ENCODE peak calls at places on chromosomes 5 and 9, in four cellular contexts. D, M, I and E are unnamed samples.

GRCh38 chr9:89687216-89687615 is 82.4 kb downstream of the GADD45G start:
- DNase-seq in D (no peak), M (no peak), I (no peak), E (no peak)

GRCh38 chr9:114869845-114870244 is 60.5 kb downstream of the TNFSF8 start:
- DNase-seq in D (no peak), I (peak; percentile 28), M (no peak), E (no peak)

GRCh38 chr5:62647241-62647640 is 68.6 kb downstream of the LRRC70 start:
- DNase-seq in D (no peak), M (no peak), I (no peak), E (no peak)

GRCh38 chr5:61319388-61320146 is 12.5 kb upstream of the ZSWIM6 start:
- DNase-seq in I (peak; percentile 15), M (no peak), D (no peak), E (peak; percentile 83)

GRCh38 chr5:37988454-37989046 is 148.7 kb upstream of the GDNF start:
- DNase-seq in M (no peak), I (no peak), D (no peak), E (no peak)

GRCh38 chr9:78620764-78621163 is 323.8 kb downstream of the PSAT1 start:
- DNase-seq in M (no peak), D (no peak), I (no peak), E (no peak)

GRCh38 chr9:84412654-84413053 is 72.1 kb upstream of the SLC28A3 start:
- DNase-seq in D (no peak), M (no peak), I (no peak), E (no peak)

GRCh38 chr5:175823731-175824525 is 47.5 kb upstream of the CPLX2 start:
- DNase-seq in D (no peak), I (no peak), M (no peak), E (no peak)

GRCh38 chr5:61253547-61253946 is 78.5 kb upstream of the ZSWIM6 start:
- DNase-seq in I (no peak), M (no peak), D (no peak), E (no peak)

GRCh38 chr5:180116441-180117377 is 45.1 kb upstream of the RNF130 start:
- DNase-seq in D (peak; percentile 21), M (no peak), I (no peak), E (no peak)

GRCh38 chr9:95511952-95512750 is 4.6 kb downstream of the PTCH1 start:
- DNase-seq in M (no peak), I (no peak), D (peak; percentile 66), E (no peak)

GRCh38 chr5:43244823-43245565 is 53.0 kb downstream of the NIM1K start:
- DNase-seq in M (no peak), I (no peak), D (no peak), E (peak; percentile 68)

GRCh38 chr5:44426944-44427343 is 37.7 kb upstream of the FGF10 start:
- DNase-seq in I (no peak), D (no peak), M (no peak), E (no peak)

GRCh38 chr5:133930824-133931111 is 37.7 kb downstream of the C5orf15 start:
- DNase-seq in M (no peak), I (no peak), D (peak; percentile 48), E (no peak)

GRCh38 chr9:105608685-105609598 is 51.0 kb downstream of the FKTN start:
- DNase-seq in I (peak; percentile 75), D (peak; percentile 69), M (no peak), E (peak; percentile 54)

GRCh38 chr9:128690684-128691034 is 1.6 kb downstream of the SET start:
- DNase-seq in D (no peak), I (no peak), M (no peak), E (no peak)

GRCh38 chr5:159657298-159657697 is 259.0 kb upstream of the ADRA1B start:
- DNase-seq in M (no peak), D (no peak), I (no peak), E (no peak)

GRCh38 chr9:121974421-121974820 is 118.7 kb downstream of the TTLL11 start:
- DNase-seq in D (no peak), I (no peak), M (no peak), E (no peak)

GRCh38 chr5:145681686-145682085 is 153.5 kb downstream of the PRELID2 start:
- DNase-seq in D (peak; percentile 80), I (peak; percentile 78), M (peak; percentile 50), E (peak; percentile 49)

GRCh38 chr9:33311953-33312352 is 21.6 kb downstream of the NFX1 start:
- DNase-seq in D (no peak), I (no peak), M (no peak), E (no peak)

GRCh38 chr5:57780959-57781325 is 298.3 kb upstream of the ACTBL2 start:
- DNase-seq in M (no peak), D (no peak), I (no peak), E (no peak)

GRCh38 chr5:672329-673139 is 20.6 kb downstream of the TPPP start:
- DNase-seq in I (peak; percentile 27), M (peak; percentile 39), D (peak; percentile 52), E (no peak)

GRCh38 chr5:31232273-31232888 is 38.9 kb downstream of the CDH6 start:
- DNase-seq in M (no peak), D (peak; percentile 64), I (peak; percentile 54), E (peak; percentile 46)
- TF ChIP-seq CTCF in M (peak; percentile 45), D (peak; percentile 60), I (peak; percentile 93), E (peak; percentile 56)

GRCh38 chr9:68728731-68729130 is 23.7 kb downstream of the PIP5K1B start:
- DNase-seq in I (no peak), D (no peak), M (no peak), E (no peak)

GRCh38 chr9:68727588-68728129 is 22.6 kb downstream of the PIP5K1B start:
- DNase-seq in I (no peak), D (no peak), M (no peak), E (no peak)

GRCh38 chr9:68726489-68726888 is 21.4 kb downstream of the PIP5K1B start:
- DNase-seq in M (no peak), I (no peak), D (no peak), E (no peak)

GRCh38 chr9:68721934-68722333 is 16.9 kb downstream of the PIP5K1B start:
- DNase-seq in M (no peak), I (no peak), D (peak; percentile 43), E (no peak)

DNA sequence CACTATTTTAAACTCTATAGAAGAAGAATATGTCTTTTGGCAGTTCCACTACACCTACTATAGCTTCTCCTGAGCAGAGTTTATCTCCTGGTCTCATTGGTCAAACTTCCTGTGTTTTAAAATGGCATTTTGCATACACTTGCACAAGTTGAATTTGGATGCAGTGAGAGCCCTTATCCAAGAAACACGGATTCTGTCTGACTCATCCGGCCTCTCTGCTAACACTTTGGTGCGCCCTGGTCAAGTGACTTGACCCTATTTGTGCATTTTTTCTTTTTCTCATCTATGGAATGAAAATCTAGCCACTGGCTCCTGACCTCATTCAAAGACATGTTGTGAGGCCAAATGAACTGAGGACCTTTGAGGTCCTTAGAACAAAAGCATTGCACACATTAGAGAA is 20.0 kb downstream of the PIP5K1B start:
- DNase-seq in I (no peak), D (peak; percentile 62), M (no peak), E (no peak)
- TF ChIP-seq CTCF in I (no peak), D (no peak), M (no peak), E (no peak)

DNA sequence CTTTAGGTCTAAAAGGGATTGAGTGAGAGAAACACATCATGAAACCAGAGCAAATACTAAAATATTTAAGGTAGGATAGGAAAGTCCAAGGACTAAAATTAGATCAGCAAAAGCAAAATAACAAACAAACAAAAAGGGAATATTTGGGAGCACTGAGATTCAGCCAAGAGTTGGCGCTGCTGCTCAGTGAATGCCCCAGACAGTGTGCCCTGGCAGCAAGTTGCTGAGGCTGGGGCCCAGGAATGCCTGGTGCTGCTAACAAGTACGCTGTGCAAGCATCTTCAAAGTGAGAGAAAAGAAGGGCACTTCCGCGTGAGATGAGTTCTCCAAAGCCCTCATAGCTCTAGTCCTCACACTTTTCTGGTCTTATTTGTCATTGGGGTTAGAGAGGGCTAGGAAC is 603.3 kb downstream of the EFNA5 start:
- DNase-seq in M (no peak), I (no peak), D (no peak), E (no peak)
- TF ChIP-seq CTCF in M (no peak), I (peak; percentile 31), D (no peak), E (no peak)

GRCh38 chr5:11149136-11149535 is 388.1 kb upstream of the DAP start:
- DNase-seq in M (no peak), D (no peak), I (no peak), E (no peak)
- TF ChIP-seq CTCF in M (no peak), D (no peak), I (no peak), E (no peak)

DNA sequence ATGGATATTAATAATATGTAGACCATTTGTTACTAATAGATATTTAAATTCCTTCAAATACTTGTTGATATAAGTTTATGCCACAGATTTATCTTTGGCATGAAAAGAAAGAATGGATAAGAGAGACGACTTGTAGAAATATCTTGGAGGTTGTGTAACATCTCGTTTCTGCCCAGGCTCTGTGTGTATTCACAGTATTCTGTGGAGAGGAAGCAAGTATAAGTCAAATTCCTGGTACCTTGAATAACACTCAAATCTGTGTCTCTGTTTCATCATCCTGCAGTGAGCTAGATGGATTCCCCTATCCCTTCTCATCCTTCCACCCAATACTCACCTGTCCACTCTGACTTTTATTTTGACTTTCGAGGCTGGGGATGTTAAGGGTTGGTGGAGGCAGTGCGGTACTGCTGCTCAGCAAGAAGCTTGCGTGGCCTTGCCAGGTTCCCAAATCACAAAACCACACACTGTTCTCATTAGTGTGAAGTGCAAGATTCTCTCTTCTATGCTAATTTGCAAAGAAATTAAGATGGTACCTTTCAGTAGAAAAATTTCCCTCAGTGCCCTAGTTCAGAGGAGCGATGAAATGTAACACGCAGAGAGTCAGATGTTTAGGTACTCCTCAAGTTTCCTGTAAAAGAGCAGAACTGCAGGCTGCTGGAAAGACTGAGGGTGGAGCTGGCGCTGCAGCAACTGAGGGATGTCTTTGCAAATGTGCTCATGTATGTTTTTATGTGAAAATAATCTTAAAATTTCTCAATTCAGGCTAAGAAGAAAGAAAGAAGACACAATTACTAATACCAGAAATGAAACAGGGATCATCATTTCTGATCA is 42.6 kb upstream of the ANKRD18A start:
- DNase-seq in D (no peak), M (no peak), I (no peak), E (no peak)
- TF ChIP-seq CTCF in D (no peak), M (peak; percentile 27), I (no peak), E (no peak)

GRCh38 chr9:133664651-133665050 is 28.5 kb downstream of the DBH start:
- DNase-seq in D (no peak), I (no peak), M (no peak), E (no peak)
- TF ChIP-seq CTCF in D (no peak), I (peak; percentile 57), M (no peak), E (peak; percentile 13)

DNA sequence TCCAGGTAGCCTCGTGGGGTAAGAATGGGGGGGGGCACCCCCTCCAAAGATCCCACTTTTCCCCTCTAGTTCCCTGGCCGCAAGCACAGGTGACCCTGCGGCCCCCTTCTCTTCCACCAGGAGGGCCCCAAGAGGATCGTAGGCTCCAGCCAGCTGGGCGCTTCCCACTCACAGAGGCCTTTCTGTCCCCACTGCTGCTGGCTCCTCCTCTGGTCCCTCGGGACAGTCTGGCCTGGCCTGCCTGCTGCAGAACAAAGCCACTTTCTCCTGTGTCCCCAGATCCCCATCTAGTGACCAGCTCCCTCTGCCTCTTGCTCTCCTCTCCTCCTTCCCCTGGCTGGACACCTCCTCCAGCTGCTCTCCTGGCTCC is 534 bp upstream of the SAPCD2 start:
- DNase-seq in M (no peak), I (peak; percentile 42), D (peak; percentile 61), E (peak; percentile 51)
- TF ChIP-seq CTCF in M (no peak), I (no peak), D (no peak), E (no peak)